ENCODE peak calls at places on chromosomes 5 and 9, in six cellular contexts. D is thoracic aorta, U is BE2C, L is kidney, V is heart left ventricle, G is lung. P is an unnamed sample.

GRCh38 chr5:168712280-168712924 is 133.2 kb upstream of the PANK3 start:
- DNase-seq in U (no peak), L (no peak), V (peak; percentile 53), D (no peak), G (no peak), P (peak; percentile 97)

GRCh38 chr5:130652178-130652577 is 512.9 kb downstream of the HINT1 start:
- DNase-seq in V (no peak), U (no peak), L (no peak), D (no peak), G (no peak), P (peak; percentile 69)

GRCh38 chr5:168714046-168714445 is 134.9 kb upstream of the PANK3 start:
- DNase-seq in V (no peak), G (no peak), D (no peak), U (no peak), L (no peak), P (peak; percentile 16)

GRCh38 chr9:124139001-124139400 is 118.7 kb upstream of the NEK6 start:
- DNase-seq in U (no peak), L (no peak), D (no peak), V (no peak), G (no peak), P (peak; percentile 80)

GRCh38 chr5:142323480-142324376 is 1.1 kb downstream of the SPRY4 start:
- DNase-seq in L (no peak), D (no peak), V (no peak), U (no peak), G (peak; percentile 44), P (peak; percentile 68)

GRCh38 chr9:135774239-135774747 is 72.3 kb downstream of the KCNT1 start:
- DNase-seq in D (no peak), V (no peak), L (no peak), G (no peak), U (no peak), P (no peak)

GRCh38 chr9:82781965-82782392 is 281.0 kb downstream of the RASEF start:
- DNase-seq in L (no peak), U (no peak), V (no peak), D (no peak), G (no peak), P (no peak)

GRCh38 chr9:87425202-87425601 is 72.5 kb upstream of the DAPK1 start:
- DNase-seq in L (no peak), V (no peak), G (no peak), U (no peak), D (no peak), P (peak; percentile 27)

GRCh38 chr5:168609806-168610482 is 30.8 kb upstream of the PANK3 start:
- DNase-seq in D (no peak), G (no peak), L (no peak), V (no peak), U (no peak), P (no peak)

GRCh38 chr5:95817430-95817829 is 5.1 kb downstream of the GLRX start:
- DNase-seq in V (peak; percentile 45), D (no peak), G (no peak), U (no peak), L (no peak), P (no peak)

GRCh38 chr9:22357016-22357415 is 89.6 kb upstream of the DMRTA1 start:
- DNase-seq in V (no peak), G (no peak), D (no peak), U (no peak), L (no peak), P (no peak)

GRCh38 chr9:129278391-129279237 is 100.6 kb upstream of the IER5L start:
- DNase-seq in V (no peak), D (no peak), G (no peak), U (peak; percentile 45), L (peak; percentile 83), P (peak; percentile 6)

GRCh38 chr5:164708831-164709230 is 1203.4 kb downstream of the MAT2B start:
- DNase-seq in V (no peak), U (no peak), G (no peak), D (no peak), L (no peak), P (no peak)

GRCh38 chr9:84343111-84343521 is 2.6 kb upstream of the SLC28A3 start:
- DNase-seq in L (no peak), V (no peak), D (no peak), G (no peak), U (no peak), P (peak; percentile 88)

GRCh38 chr9:97568461-97569275 is 64.5 kb downstream of the TSTD2 start:
- DNase-seq in V (no peak), G (no peak), D (no peak), L (no peak), U (no peak), P (no peak)

DNA sequence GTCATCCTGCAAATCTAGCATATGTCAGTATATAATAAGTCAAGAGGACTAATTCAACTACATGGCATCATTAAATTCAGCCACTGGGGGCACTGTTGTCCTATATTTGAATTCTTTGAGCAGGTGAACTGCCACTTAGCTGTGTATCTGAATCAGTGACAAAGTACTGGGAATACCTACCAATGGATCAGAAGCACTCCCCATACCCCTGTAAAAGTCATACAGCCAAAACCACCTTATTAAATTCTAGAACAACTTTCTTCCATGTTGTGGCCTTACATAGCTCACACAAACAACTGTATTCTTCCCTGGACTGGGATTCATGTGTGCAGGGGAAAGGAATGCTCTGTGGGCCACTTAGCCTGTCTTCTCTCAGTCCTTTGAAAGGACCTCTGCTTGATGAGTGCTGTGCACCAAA is 57.4 kb upstream of the PLPP6 start:
- DNase-seq in U (peak; percentile 69), L (no peak), D (peak; percentile 52), G (peak; percentile 71), V (peak; percentile 30), P (peak; percentile 73)
- TF ChIP-seq CTCF in U (peak; percentile 66), L (peak; percentile 60), D (peak; percentile 74), G (peak; percentile 51), V (peak; percentile 78), P (peak; percentile 62)

GRCh38 chr9:130823435-130823834 is 11.6 kb upstream of the ABL1 start:
- DNase-seq in L (no peak), U (no peak), V (no peak), G (no peak), D (no peak), P (no peak)
- H3K4me3 ChIP-seq in L (no peak overlapping the region), U (no peak overlapping the region), V (no peak overlapping the region), G (no peak overlapping the region), D (no peak overlapping the region), P (no peak overlapping the region)

DNA sequence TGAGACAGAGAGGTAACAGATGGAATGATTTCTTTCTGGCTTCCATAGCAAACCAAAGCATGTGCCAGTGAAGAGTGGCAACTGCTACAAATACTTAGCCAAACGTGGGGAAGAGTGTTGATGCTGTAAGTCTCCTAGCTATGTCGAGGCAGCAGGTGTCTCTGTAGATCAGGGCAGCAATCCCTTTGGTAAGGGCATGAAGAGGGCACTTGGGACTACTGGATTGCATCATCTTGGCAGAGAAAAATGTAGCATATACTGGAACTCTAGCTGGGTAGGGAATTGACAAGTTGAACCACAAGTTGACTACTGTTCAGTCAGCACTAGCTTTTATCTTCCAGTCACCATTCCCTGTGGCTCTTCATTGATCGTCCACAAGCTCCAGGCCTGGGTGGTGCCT is 75.8 kb downstream of the GHR start:
- DNase-seq in D (no peak), U (no peak), G (no peak), V (no peak), L (no peak), P (no peak)
- TF ChIP-seq CTCF in D (no peak), U (no peak), G (no peak), V (no peak), L (no peak), P (no peak)

DNA sequence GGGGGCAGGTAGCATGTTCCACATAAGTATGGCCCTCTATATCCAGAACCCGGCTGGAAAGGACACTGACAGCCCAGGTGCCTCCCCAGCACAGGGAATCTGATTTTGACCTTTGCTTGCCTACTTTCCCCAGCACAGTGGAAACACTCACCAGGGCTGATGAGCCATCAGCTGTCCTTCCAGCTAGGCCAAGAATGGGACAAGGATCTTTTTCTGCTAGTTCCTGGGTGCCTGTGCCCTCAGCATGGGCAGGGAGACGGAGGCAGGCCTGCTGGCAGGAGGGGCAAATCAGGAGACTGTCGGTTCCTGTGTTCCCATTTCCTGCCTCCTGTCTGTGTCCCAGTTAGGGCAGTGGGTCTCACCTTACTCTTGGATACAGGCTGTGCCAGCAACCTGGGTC is 1.1 kb downstream of the CYFIP2 start:
- DNase-seq in G (no peak), U (no peak), V (no peak), L (no peak), D (no peak), P (no peak)
- H3K4me3 ChIP-seq in G (no peak overlapping the region), U (no peak overlapping the region), V (peak overlapping the region; percentile 66), L (peak overlapping the region; percentile 64), D (peak overlapping the region; percentile 70), P (no peak overlapping the region)

GRCh38 chr5:139670369-139671095 is 22.4 kb downstream of the CXXC5 start:
- DNase-seq in V (peak; percentile 29), G (no peak), U (no peak), D (no peak), L (peak; percentile 76), P (no peak)
- TF ChIP-seq CTCF in V (peak; percentile 47), G (no peak), U (peak; percentile 61), D (peak; percentile 14), L (no peak), P (peak; percentile 44)

DNA sequence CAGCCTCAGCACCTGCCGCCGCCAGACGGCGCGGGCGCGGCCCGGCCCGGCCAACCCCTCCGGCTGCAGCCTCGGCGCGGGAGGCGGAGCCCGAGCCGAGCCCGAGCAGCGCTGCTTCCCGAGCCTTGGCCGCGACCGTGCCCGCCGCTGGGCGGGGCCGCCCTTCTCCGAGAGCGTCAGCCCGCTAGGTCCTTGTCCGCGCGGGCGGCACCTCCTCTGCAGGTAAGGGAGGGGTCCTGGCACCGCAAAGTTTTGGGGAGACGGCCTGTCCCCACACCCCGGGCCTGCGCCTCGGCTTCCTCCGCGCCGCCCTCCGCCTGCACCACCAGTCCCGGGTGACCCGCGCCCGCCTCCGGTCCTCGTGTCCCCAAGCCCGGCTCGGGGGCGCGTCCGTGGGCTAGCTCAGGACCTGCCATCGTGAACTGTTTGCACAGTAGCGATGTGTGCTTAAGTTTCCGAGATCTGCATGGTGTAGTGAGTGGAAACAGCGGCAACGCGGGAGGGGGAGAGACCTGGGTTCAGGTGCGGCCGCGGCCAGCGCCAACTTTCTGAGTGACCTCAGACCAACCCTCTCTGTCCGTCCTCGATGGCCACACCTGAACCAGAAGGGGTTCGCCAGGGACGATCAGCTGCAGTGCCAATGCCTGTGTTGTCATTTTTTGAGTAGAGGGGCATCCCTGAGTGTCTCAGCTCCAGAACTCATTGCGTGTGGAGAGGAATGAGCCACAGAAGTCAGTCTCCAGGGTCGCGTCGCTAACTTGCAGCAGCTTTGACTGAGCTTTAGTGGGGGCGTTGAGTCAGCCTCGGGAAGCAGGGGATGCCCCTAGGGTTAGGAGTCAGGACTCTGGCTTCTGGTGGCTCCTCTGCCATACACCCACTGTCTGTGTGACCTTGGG is at the start of gene FRMPD1:
- DNase-seq in L (peak; percentile 88), G (peak; percentile 54), D (no peak), V (peak; percentile 61), U (peak; percentile 89), P (peak; percentile 33)
- H3K4me3 ChIP-seq in L (peak within 1 kb of the TSS; percentile 64), G (peak within 1 kb of the TSS; percentile 45), D (peak within 1 kb of the TSS; percentile 78), V (peak within 1 kb of the TSS; percentile 54), U (peak within 1 kb of the TSS; percentile 70), P (peak within 1 kb of the TSS; percentile 47)

DNA sequence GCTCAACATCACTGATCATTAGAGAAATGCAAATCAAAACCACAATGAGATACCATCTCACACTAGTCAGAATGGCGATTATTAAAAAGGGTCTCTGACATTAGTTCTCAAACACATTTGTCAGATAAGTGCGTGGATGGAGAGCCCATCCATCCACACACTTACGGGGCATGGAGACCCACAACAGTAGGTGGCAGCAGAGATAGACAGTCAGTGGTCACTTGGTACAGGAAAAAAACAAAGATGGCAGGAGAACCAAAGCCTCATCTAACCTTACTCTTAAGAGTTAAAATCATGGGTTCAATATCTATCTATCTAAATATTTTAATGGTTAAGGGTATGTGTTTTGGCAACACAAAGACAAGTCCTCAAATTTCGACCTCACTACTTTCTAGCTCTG is 1378.7 kb upstream of the C9orf72 start:
- DNase-seq in D (no peak), U (peak; percentile 41), V (no peak), L (no peak), G (no peak), P (peak; percentile 24)
- TF ChIP-seq CTCF in D (no peak), U (peak; percentile 69), V (no peak), L (peak; percentile 28), G (no peak), P (peak; percentile 44)

P was measured in fibroblast of pulmonary artery.